ENCODE peak calls at places on chromosomes 7 and 10, in seven cellular contexts. M is SK-N-SH, W is GM12878, C is HCT116, D is HepG2, X is H1, H is K562. J is an unnamed sample.
A peak's percentile ranks its signal among the peaks of the same experiment; 100 is the strongest.

GRCh38 chr7:156504006-156504405 is 136.6 kb upstream of the RNF32 start:
- DNase-seq in W (no peak), M (no peak), C (no peak), X (no peak), D (no peak), H (no peak), J (no peak)

GRCh38 chr7:19405546-19405945 is 260.3 kb upstream of the FERD3L start:
- DNase-seq in M (no peak), C (no peak), X (no peak), H (no peak), W (no peak), D (no peak), J (no peak)

GRCh38 chr10:52864459-52865106 is 92.0 kb upstream of the MBL2 start:
- DNase-seq in M (no peak), C (no peak), D (peak; percentile 64), X (no peak), W (no peak), H (no peak), J (no peak)

GRCh38 chr7:37117261-37117660 is 331.4 kb downstream of the ELMO1 start:
- DNase-seq in W (no peak), C (no peak), D (no peak), X (no peak), M (no peak), H (no peak), J (no peak)

GRCh38 chr10:82942572-82943091 is 1067.6 kb downstream of the NRG3 start:
- DNase-seq in H (no peak), X (no peak), D (no peak), M (no peak), C (no peak), W (no peak), J (no peak)

GRCh38 chr10:19702215-19702614 is 114.0 kb upstream of the PLXDC2 start:
- DNase-seq in M (no peak), W (no peak), D (no peak), H (no peak), C (no peak), X (no peak), J (no peak)

GRCh38 chr10:101851411-101852116 is 8.0 kb upstream of the KCNIP2 start:
- DNase-seq in M (no peak), C (no peak), H (no peak), W (no peak), X (no peak), D (no peak), J (no peak)

GRCh38 chr7:138001529-138002095 is at the start of gene CREB3L2:
- DNase-seq in W (no peak), H (peak; percentile 79), D (peak; percentile 36), M (peak; percentile 72), C (no peak), X (no peak), J (no peak)

GRCh38 chr10:20254078-20254477 is 437.8 kb downstream of the PLXDC2 start:
- DNase-seq in W (no peak), M (no peak), X (no peak), D (no peak), H (no peak), C (no peak), J (no peak)

GRCh38 chr7:73308665-73309214 is at the start of gene NSUN5:
- DNase-seq in D (peak; percentile 74), C (peak; percentile 68), H (peak; percentile 97), W (peak; percentile 56), X (peak; percentile 86), M (peak; percentile 98), J (peak; percentile 94)

GRCh38 chr10:70613941-70614340 is 11.4 kb upstream of the PRF1 start:
- DNase-seq in W (no peak), X (peak; percentile 4), M (no peak), C (no peak), D (no peak), H (no peak), J (no peak)

GRCh38 chr10:110275140-110275729 is 29.5 kb downstream of the SMNDC1 start:
- DNase-seq in W (no peak), M (no peak), D (no peak), C (no peak), X (no peak), H (peak; percentile 39), J (no peak)

GRCh38 chr7:28779929-28780328 is 178.2 kb downstream of the TRIL start:
- DNase-seq in W (no peak), H (no peak), D (no peak), M (no peak), X (no peak), C (no peak), J (no peak)

GRCh38 chr7:28776463-28777157 is 181.5 kb downstream of the TRIL start:
- DNase-seq in M (no peak), X (no peak), D (no peak), H (no peak), W (no peak), C (no peak), J (no peak)

GRCh38 chr7:28774529-28775057 is 183.5 kb downstream of the TRIL start:
- DNase-seq in X (no peak), C (no peak), H (no peak), M (no peak), D (no peak), W (no peak), J (peak; percentile 20)

GRCh38 chr7:28782362-28782761 is 175.8 kb downstream of the TRIL start:
- DNase-seq in D (no peak), X (no peak), W (no peak), M (no peak), H (no peak), C (no peak), J (no peak)

DNA sequence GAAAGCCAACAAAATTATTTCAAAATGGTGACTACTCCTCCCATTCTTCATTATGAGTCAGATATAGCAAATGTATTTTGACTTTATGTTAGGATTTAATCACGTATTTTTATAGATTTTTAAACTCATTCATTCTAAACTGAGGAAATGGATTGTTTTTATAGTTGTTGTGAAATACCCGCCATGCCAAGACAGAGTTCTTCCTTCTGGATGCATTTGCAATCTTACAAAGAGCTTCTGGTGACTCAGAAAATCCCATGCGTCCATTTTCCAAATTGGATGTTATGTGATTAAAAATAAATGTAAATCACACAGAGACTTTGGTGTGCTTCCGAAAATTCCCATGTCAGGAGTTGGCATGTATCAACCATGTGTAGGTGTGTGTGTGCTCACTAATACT is 179.3 kb downstream of the TRIL start:
- DNase-seq in X (no peak), H (no peak), D (no peak), W (no peak), M (no peak), C (no peak), J (no peak)
- TF ChIP-seq JUND in X (no peak), H (no peak), D (no peak), W (no peak), M (no peak), C (no peak), J (no peak)

DNA sequence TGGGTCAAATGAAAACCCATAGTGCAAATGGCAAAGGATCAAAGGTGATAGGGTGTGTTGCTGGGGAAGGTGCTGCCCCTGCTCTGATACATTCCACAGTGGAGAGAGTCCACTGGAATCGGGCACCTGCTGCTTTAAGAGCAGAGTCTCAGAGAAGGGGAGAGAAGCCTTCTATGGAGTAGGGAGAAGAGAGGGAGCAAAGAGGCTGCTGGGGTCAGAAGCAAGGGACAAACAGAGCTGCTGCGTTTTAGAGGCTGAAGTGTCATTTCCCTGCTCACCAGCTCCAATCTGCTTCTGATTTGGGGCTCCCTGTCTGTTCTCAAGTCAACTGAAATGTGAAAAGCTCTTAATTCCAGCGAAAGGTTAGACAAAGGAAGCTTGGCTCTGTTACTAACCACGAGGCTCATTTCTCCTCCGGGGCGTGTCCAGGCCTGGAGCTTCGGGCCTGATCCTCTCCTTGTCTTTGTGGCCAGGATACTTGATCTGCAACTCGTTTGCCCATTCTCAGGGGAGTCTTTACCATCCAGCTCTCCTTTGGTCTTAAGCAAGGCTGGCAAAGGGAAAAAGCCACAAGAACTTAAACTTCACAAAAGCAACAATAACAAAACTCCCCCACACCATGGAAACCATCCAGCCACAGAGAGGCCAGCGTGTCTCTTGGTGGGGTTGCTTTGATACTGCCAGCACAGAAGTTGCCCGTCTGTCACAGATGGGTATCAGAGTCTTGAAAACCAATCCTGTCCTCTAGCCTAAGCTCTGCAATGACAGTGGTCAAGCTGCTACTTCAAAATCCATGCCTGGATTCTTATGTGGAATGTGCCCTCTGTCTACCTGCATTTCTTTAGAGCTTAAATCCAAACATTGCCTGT is 692.6 kb downstream of the SUGCT start:
- DNase-seq in X (no peak), W (no peak), C (no peak), D (no peak), H (no peak), M (no peak), J (no peak)
- TF ChIP-seq JUND in X (no peak), W (no peak), C (no peak), D (no peak), H (no peak), M (no peak), J (no peak)

GRCh38 chr7:150971242-150972048 is 6.7 kb downstream of the KCNH2 start:
- DNase-seq in D (no peak), C (no peak), W (no peak), M (peak; percentile 90), X (no peak), H (peak; percentile 82), J (no peak)
- TF ChIP-seq JUND in D (no peak), C (no peak), W (no peak), M (no peak), X (no peak), H (no peak), J (no peak)

DNA sequence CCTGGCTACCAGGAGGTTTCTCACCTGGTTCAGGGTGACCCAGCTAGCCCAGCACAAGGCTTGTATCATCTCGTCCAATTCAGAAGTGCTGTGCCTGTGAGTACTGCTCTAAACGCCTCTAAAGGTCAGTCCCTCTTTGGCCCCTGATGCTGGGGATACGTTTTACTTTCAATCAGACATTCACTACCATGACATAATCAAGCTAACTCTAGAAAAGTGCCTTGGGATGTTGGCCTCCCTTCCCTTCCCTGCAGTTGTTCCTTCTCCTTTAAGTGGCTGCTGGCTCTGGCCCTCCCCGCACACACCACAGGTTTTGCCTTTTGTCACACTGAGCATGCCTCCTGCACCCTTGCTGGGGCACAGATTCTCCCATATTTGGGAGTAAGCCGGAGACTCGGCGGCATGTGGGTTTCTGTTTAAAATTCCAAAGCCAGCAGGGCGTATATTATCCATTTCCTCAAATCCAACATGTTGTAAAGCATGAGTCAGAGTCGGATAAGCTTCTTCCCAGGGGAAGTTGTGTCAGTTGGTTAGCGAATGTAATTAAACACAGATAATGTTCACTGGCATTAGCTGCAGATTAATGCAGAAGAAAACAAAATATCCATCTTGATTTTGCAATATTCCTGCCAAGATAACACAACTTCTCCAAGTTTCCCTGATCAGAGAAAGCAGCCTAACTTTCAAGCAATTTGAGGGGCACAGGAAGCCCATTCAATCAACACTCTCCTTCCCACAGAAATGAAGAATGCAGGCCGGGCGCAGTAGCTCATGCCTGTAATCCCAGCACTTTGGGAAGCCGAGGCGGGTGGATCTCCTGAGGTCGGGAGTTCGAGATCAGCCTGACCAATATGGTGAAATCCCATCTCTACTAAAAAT is 31.8 kb upstream of the VCL start:
- DNase-seq in C (peak; percentile 99), H (no peak), M (no peak), X (peak; percentile 80), D (peak; percentile 63), W (no peak), J (peak; percentile 65)
- TF ChIP-seq JUND in C (peak; percentile 90), H (peak; percentile 52), M (peak; percentile 85), X (peak; percentile 93), D (no peak), W (no peak), J (no peak)

GRCh38 chr10:490891-491571 is 198.4 kb downstream of the DIP2C start:
- DNase-seq in C (no peak), W (no peak), X (no peak), M (peak; percentile 53), H (no peak), D (no peak), J (peak; percentile 90)
- TF ChIP-seq JUND in C (no peak), W (no peak), X (no peak), M (no peak), H (no peak), D (no peak), J (no peak)

J was measured in T47D.